ENCODE peak calls at places on chromosomes 5 and 9, in eight cellular contexts. P is GM23248, H is OCI-LY7, A is GM23338, D is PC-3, T is SK-N-SH, N is hepatocyte, B is MM.1S. J is an unnamed sample. For H3K9me2, the result is how much of the 10 kb centered on the place peaks cover.

GRCh38 chr5:72066658-72067057 is 40.6 kb upstream of the MAP1B start:
- DNase-seq in B (no peak), H (no peak), A (no peak), D (peak), T (no peak), N (peak), P (peak), J (no peak)

GRCh38 chr5:171898379-171898778 is 108.1 kb downstream of the FBXW11 start:
- DNase-seq in P (peak), H (no peak), D (peak), A (no peak), T (no peak), B (no peak), N (no peak), J (no peak)

GRCh38 chr5:45399041-45399440 is 297.1 kb downstream of the HCN1 start:
- DNase-seq in B (no peak), H (no peak), P (no peak), D (no peak), T (no peak), A (no peak), N (no peak), J (no peak)

GRCh38 chr9:99259231-99259918 is 37.3 kb downstream of the SEC61B start:
- DNase-seq in D (no peak), H (peak), B (peak), T (no peak), N (peak), A (peak), P (peak), J (no peak)

GRCh38 chr9:75087279-75087823 is 604 bp downstream of the NMRK1 start:
- DNase-seq in H (peak), P (peak), T (no peak), B (peak), D (peak), A (peak), N (peak), J (peak)

GRCh38 chr5:107118184-107118902 is 552.4 kb downstream of the EFNA5 start:
- DNase-seq in N (no peak), B (no peak), D (no peak), T (no peak), A (peak), H (no peak), P (no peak), J (no peak)

GRCh38 chr9:23821400-23822181 is 4.4 kb downstream of the ELAVL2 start:
- DNase-seq in D (peak), A (peak), T (peak), H (no peak), P (peak), B (no peak), N (peak), J (no peak)

GRCh38 chr5:334903-335739 is 13.6 kb downstream of the AHRR start:
- DNase-seq in N (no peak), T (no peak), P (no peak), H (no peak), D (no peak), A (no peak), B (no peak), J (no peak)

GRCh38 chr5:73963021-73963420 is 337.0 kb downstream of the ARHGEF28 start:
- DNase-seq in H (no peak), B (no peak), A (no peak), D (peak), N (no peak), T (no peak), P (no peak), J (no peak)

GRCh38 chr9:130570200-130570599 is 9.2 kb upstream of the FUBP3 start:
- DNase-seq in H (no peak), D (peak), T (no peak), B (no peak), A (no peak), P (peak), N (no peak), J (no peak)

GRCh38 chr5:157575096-157575872 is at the start of gene ADAM19:
- DNase-seq in P (peak), A (peak), H (peak), D (peak), T (peak), N (peak), B (no peak), J (peak)

GRCh38 chr5:176543428-176544182 is 5.5 kb upstream of the CDHR2 start:
- DNase-seq in T (peak), B (peak), P (peak), H (peak), D (peak), N (peak), A (peak), J (peak)

GRCh38 chr9:114893622-114894021 is 36.8 kb downstream of the TNFSF8 start:
- DNase-seq in A (no peak), B (no peak), H (no peak), T (no peak), D (peak), N (no peak), P (peak), J (no peak)

GRCh38 chr9:35518981-35519679 is 29.2 kb downstream of the RUSC2 start:
- DNase-seq in D (peak), B (no peak), T (no peak), N (no peak), H (no peak), A (peak), P (peak), J (no peak)

GRCh38 chr5:108917596-108917995 is 169.9 kb downstream of the FER start:
- DNase-seq in B (no peak), A (no peak), T (no peak), N (peak), H (no peak), D (no peak), P (peak), J (no peak)

GRCh38 chr9:72592501-72593403 is 71.3 kb downstream of the TMC1 start:
- DNase-seq in T (peak), H (peak), B (peak), D (peak), A (peak), P (peak), N (peak), J (peak)

GRCh38 chr5:14760548-14761002 is 96.1 kb downstream of the OTULIN start:
- DNase-seq in N (no peak), B (no peak), H (no peak), T (no peak), D (no peak), A (no peak), P (no peak), J (no peak)

GRCh38 chr5:83877911-83878706 is 157.5 kb upstream of the HAPLN1 start:
- DNase-seq in B (no peak), P (peak), N (no peak), A (no peak), H (no peak), T (no peak), D (peak), J (no peak)

GRCh38 chr5:53366245-53366644 is 114.2 kb upstream of the FST start:
- DNase-seq in A (no peak), D (peak), N (no peak), T (no peak), H (no peak), B (no peak), P (peak), J (no peak)

GRCh38 chr5:123371575-123372179 is 51.5 kb downstream of the CEP120 start:
- DNase-seq in T (peak), A (peak), B (peak), D (peak), P (peak), H (peak), N (peak), J (no peak)

GRCh38 chr5:160315968-160316367 is 3.6 kb upstream of the CCNJL start:
- DNase-seq in P (no peak), A (no peak), D (peak), H (peak), T (no peak), B (peak), N (peak), J (no peak)

GRCh38 chr5:1751026-1751863 is 48.4 kb downstream of the MRPL36 start:
- DNase-seq in D (no peak), A (no peak), P (no peak), T (no peak), N (no peak), B (no peak), H (no peak), J (no peak)

GRCh38 chr9:136012651-136013050 is 51.5 kb upstream of the UBAC1 start:
- DNase-seq in T (peak), N (no peak), D (no peak), P (no peak), A (no peak), B (no peak), H (peak), J (peak)
- H3K4me3 ChIP-seq in T (no peak), N (no peak), D (no peak), P (no peak), A (no peak), B (no peak), H (peak), J (peak)

GRCh38 chr5:159102294-159102934 is 2.7 kb upstream of the EBF1 start:
- DNase-seq in D (no peak), B (no peak), T (no peak), H (peak), N (no peak), A (no peak), P (peak), J (peak)

GRCh38 chr5:159104058-159104651 is 4.4 kb upstream of the EBF1 start:
- DNase-seq in B (no peak), P (peak), N (peak), A (peak), T (no peak), H (no peak), D (peak), J (peak)

GRCh38 chr5:159101689-159102088 is 2.0 kb upstream of the EBF1 start:
- DNase-seq in B (no peak), H (peak), N (no peak), T (no peak), D (no peak), A (no peak), P (peak), J (peak)

GRCh38 chr5:159104759-159105317 is 5.1 kb upstream of the EBF1 start:
- DNase-seq in H (no peak), T (no peak), P (no peak), D (no peak), B (no peak), N (no peak), A (peak), J (peak)

GRCh38 chr5:159103086-159103485 is 3.4 kb upstream of the EBF1 start:
- DNase-seq in T (no peak), D (no peak), A (no peak), N (no peak), H (no peak), B (no peak), P (no peak), J (peak)
- H3K9me2 ChIP-seq in T (under half), D (under half), A (under half), N (under half), H (under half), B (under half), P (under half), J (under half)

GRCh38 chr5:179289756-179290385 is 55.4 kb downstream of the ADAMTS2 start:
- DNase-seq in N (no peak), B (no peak), T (no peak), D (no peak), A (no peak), H (no peak), P (no peak), J (no peak)

GRCh38 chr5:179287071-179287470 is 58.2 kb downstream of the ADAMTS2 start:
- DNase-seq in D (no peak), B (no peak), H (no peak), P (no peak), N (no peak), A (no peak), T (no peak), J (no peak)

GRCh38 chr5:179288101-179288808 is 57.0 kb downstream of the ADAMTS2 start:
- DNase-seq in N (no peak), H (no peak), D (no peak), A (no peak), T (peak), B (no peak), P (no peak), J (no peak)

GRCh38 chr5:179288809-179289185 is 56.5 kb downstream of the ADAMTS2 start:
- DNase-seq in A (no peak), N (no peak), D (no peak), B (no peak), P (no peak), H (no peak), T (no peak), J (no peak)

DNA sequence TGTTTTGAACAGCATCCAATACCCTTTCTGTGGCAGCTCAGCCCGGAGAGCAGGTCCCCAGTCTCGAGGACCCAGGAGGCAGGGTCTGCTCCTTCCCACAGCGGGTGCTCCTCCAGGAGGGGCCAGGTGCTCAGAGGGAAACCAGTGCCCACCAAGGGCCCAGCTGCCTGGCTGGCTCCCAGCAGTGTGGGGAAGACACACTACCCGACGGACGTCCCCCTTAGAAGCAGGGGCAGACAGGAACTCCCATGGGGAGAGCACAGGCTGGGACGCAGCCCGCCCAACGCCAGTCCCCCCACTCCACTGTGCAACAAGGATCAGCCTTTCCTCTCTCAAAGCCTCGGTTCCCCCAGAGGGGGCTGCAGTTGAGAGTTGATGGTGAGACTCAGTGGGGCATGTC is 57.6 kb downstream of the ADAMTS2 start:
- DNase-seq in B (no peak), P (no peak), D (no peak), H (no peak), N (no peak), A (no peak), T (no peak), J (no peak)
- H3K4me2 ChIP-seq in B (no peak), P (no peak), D (no peak), H (no peak), N (no peak), A (no peak), T (no peak), J (no peak)

GRCh38 chr5:50441479-50441815 is 359 bp upstream of the EMB start:
- DNase-seq in A (no peak), D (no peak), N (no peak), H (no peak), T (no peak), B (no peak), P (no peak), J (no peak)

GRCh38 chr5:50435131-50435530 is 6.0 kb downstream of the EMB start:
- DNase-seq in T (no peak), D (no peak), N (no peak), H (no peak), B (no peak), A (no peak), P (no peak), J (no peak)

GRCh38 chr5:50440651-50441478 is at the start of gene EMB:
- DNase-seq in N (peak), A (peak), D (peak), B (peak), H (peak), T (peak), P (peak), J (peak)

DNA sequence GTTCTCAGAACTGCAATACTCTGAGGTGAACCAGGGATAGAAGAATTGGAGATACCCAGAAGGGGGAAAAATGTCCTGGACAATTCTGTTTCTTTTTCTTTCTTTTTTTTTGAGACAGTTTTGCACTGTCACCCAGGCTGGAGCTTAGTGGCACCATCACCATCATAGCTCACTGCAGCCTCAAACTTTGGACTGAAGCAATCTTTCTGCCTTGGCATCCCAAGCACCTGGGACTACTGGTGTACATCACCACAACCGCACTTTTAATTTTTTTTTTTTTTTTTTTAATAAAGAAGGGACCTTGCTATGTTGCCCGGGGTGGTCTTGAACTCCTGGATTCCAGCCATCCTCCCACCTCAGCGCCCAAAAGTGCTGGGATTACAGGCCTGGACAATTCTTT is 1.9 kb downstream of the EMB start:
- DNase-seq in P (no peak), B (no peak), A (no peak), T (no peak), N (no peak), H (peak), D (no peak), J (peak)
- H3K4me3 ChIP-seq in P (no peak), B (no peak), A (no peak), T (no peak), N (no peak), H (peak), D (no peak), J (peak)

DNA sequence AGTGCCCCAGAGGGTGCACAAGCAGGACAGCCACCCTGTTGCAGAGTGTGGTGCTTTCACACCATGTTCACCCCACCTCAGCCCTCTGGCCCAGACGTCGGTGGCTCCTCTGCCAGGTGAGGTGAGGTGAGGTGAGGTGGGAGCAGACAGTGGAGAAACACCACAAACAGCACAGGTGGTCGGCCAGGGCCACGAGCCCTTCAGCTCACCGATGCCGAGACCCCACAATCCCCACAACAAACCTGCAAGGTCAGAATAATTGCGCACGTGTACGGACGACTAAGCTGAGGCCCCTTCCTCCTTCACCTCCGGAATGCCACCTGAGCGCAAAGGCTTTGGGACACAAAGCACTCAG is 10.5 kb downstream of the BRD3 start:
- DNase-seq in A (no peak), D (no peak), H (no peak), T (no peak), B (no peak), N (no peak), P (no peak), J (no peak)
- H3K9me2 ChIP-seq in A (under half), D (under half), H (under half), T (under half), B (under half), N (under half), P (under half), J (under half)

DNA sequence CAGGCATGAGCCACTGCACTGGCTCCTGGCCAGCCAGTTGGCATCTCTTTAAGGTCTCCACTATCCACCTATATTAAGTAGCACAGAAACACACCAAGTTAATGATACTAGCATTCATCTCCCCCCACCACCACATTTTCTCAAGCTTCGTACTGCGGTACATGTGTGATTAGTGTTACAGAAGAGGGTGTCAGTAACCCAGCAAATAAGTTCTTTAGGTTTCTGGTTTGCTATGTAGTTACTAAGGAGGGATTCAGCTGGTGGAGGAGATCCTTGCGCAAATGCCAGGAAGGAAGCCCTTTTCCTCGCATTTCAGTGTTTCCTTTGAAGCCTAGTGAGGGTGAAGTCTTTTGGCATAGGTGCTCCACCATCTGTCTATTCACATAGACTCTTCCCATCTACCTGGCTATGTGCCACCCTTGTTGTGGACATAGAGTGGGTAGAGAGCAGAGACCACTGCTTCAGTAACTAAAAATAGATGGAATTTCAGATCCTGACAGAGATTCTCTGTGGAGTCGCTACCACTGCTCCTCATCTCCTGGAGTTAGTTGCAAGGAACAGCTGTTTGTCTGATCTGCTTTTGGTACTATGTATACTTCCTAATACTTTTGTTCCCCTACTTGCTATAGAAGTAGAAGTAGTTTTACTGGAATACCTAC is 16.7 kb downstream of the UBE2D2 start:
- DNase-seq in P (no peak), D (no peak), H (no peak), A (no peak), N (no peak), T (no peak), B (no peak), J (peak)
- H3K4me2 ChIP-seq in P (no peak), D (no peak), H (peak), A (no peak), N (no peak), T (peak), B (peak), J (no peak)

J was measured in Karpas-422.